ENCODE peak calls at places on chromosomes 4 and X, in five cellular contexts. One of them, this sample, is unnamed.

GRCh38 chr4:57109847-57110634 is at the start of gene IGFBP7:
- DNase-seq in posterior cingulate gyrus: peak
- DNase-seq in smooth muscle cell of the brain vasculature: no peak
- DNase-seq in KG1: peak
- DNase-seq in RPMI8226: peak
- DNase-seq in this sample: no peak

GRCh38 chr4:65668201-65669007 is 1.9 kb downstream of the EPHA5 start:
- DNase-seq in posterior cingulate gyrus: peak
- DNase-seq in smooth muscle cell of the brain vasculature: no peak
- DNase-seq in KG1: no peak
- DNase-seq in RPMI8226: no peak
- DNase-seq in this sample: no peak

GRCh38 chrX:56623316-56623715 is 59.9 kb downstream of the UBQLN2 start:
- DNase-seq in posterior cingulate gyrus: no peak
- DNase-seq in smooth muscle cell of the brain vasculature: no peak
- DNase-seq in KG1: no peak
- DNase-seq in RPMI8226: no peak
- DNase-seq in this sample: no peak

GRCh38 chr4:22515145-22515887 is 550 bp downstream of the ADGRA3 start:
- DNase-seq in posterior cingulate gyrus: peak
- DNase-seq in smooth muscle cell of the brain vasculature: no peak
- DNase-seq in KG1: peak
- DNase-seq in RPMI8226: peak
- DNase-seq in this sample: no peak

GRCh38 chr4:6134612-6135220 is 65.6 kb downstream of the JAKMIP1 start:
- DNase-seq in posterior cingulate gyrus: no peak
- DNase-seq in smooth muscle cell of the brain vasculature: no peak
- DNase-seq in KG1: no peak
- DNase-seq in RPMI8226: peak
- DNase-seq in this sample: peak

GRCh38 chr4:5460106-5460801 is 248.1 kb downstream of the EVC2 start:
- DNase-seq in posterior cingulate gyrus: no peak
- DNase-seq in smooth muscle cell of the brain vasculature: peak
- DNase-seq in KG1: no peak
- DNase-seq in RPMI8226: peak
- DNase-seq in this sample: no peak

GRCh38 chr4:151436093-151436518 is 27.1 kb downstream of the FHIP1A start:
- DNase-seq in posterior cingulate gyrus: no peak
- DNase-seq in smooth muscle cell of the brain vasculature: no peak
- DNase-seq in KG1: no peak
- DNase-seq in RPMI8226: no peak
- DNase-seq in this sample: no peak

GRCh38 chrX:16012250-16012649 is 111.1 kb upstream of the GRPR start:
- DNase-seq in posterior cingulate gyrus: no peak
- DNase-seq in smooth muscle cell of the brain vasculature: no peak
- DNase-seq in KG1: no peak
- DNase-seq in RPMI8226: no peak
- DNase-seq in this sample: no peak

GRCh38 chr4:1974836-1975235 is 33.9 kb downstream of the NELFA start:
- DNase-seq in posterior cingulate gyrus: no peak
- DNase-seq in smooth muscle cell of the brain vasculature: no peak
- DNase-seq in KG1: no peak
- DNase-seq in RPMI8226: no peak
- DNase-seq in this sample: no peak

GRCh38 chr4:183229397-183229796 is 90.7 kb downstream of the CLDN22 start:
- DNase-seq in posterior cingulate gyrus: no peak
- DNase-seq in smooth muscle cell of the brain vasculature: no peak
- DNase-seq in KG1: no peak
- DNase-seq in RPMI8226: no peak
- DNase-seq in this sample: no peak

GRCh38 chr4:146235654-146236570 is 21.6 kb downstream of the REELD1 start:
- DNase-seq in posterior cingulate gyrus: no peak
- DNase-seq in smooth muscle cell of the brain vasculature: no peak
- DNase-seq in KG1: no peak
- DNase-seq in RPMI8226: no peak
- DNase-seq in this sample: no peak

GRCh38 chr4:153987291-153987690 is 198.4 kb upstream of the SFRP2 start:
- DNase-seq in posterior cingulate gyrus: no peak
- DNase-seq in smooth muscle cell of the brain vasculature: no peak
- DNase-seq in KG1: no peak
- DNase-seq in RPMI8226: no peak
- DNase-seq in this sample: no peak

GRCh38 chrX:68420559-68420958 is 12.7 kb downstream of the OPHN1 start:
- DNase-seq in posterior cingulate gyrus: no peak
- DNase-seq in smooth muscle cell of the brain vasculature: no peak
- DNase-seq in KG1: no peak
- DNase-seq in RPMI8226: no peak
- DNase-seq in this sample: no peak

GRCh38 chrX:136616987-136617685 is 30.8 kb upstream of the CD40LG start:
- DNase-seq in posterior cingulate gyrus: no peak
- DNase-seq in smooth muscle cell of the brain vasculature: no peak
- DNase-seq in KG1: no peak
- DNase-seq in RPMI8226: no peak
- DNase-seq in this sample: no peak

GRCh38 chrX:145729635-145730034 is 88.0 kb upstream of the SLITRK2 start:
- DNase-seq in posterior cingulate gyrus: peak
- DNase-seq in smooth muscle cell of the brain vasculature: no peak
- DNase-seq in KG1: no peak
- DNase-seq in RPMI8226: no peak
- DNase-seq in this sample: no peak

GRCh38 chr4:157043131-157043530 is 32.8 kb upstream of the GLRB start:
- DNase-seq in posterior cingulate gyrus: no peak
- DNase-seq in smooth muscle cell of the brain vasculature: no peak
- DNase-seq in KG1: peak
- DNase-seq in RPMI8226: no peak
- DNase-seq in this sample: no peak

GRCh38 chrX:73447311-73447794 is 500 bp downstream of the CDX4 start:
- DNase-seq in posterior cingulate gyrus: peak
- DNase-seq in smooth muscle cell of the brain vasculature: no peak
- DNase-seq in KG1: no peak
- DNase-seq in RPMI8226: no peak
- DNase-seq in this sample: no peak

GRCh38 chr4:25984796-25985195 is 70.8 kb downstream of the SMIM20 start:
- DNase-seq in posterior cingulate gyrus: no peak
- DNase-seq in smooth muscle cell of the brain vasculature: no peak
- DNase-seq in KG1: no peak
- DNase-seq in RPMI8226: no peak
- DNase-seq in this sample: no peak

GRCh38 chr4:20370284-20370683 is 118.6 kb downstream of the SLIT2 start:
- DNase-seq in posterior cingulate gyrus: no peak
- DNase-seq in smooth muscle cell of the brain vasculature: no peak
- DNase-seq in KG1: no peak
- DNase-seq in RPMI8226: no peak
- DNase-seq in this sample: no peak

GRCh38 chr4:15694431-15694830 is 8.4 kb upstream of the BST1 start:
- DNase-seq in posterior cingulate gyrus: no peak
- DNase-seq in smooth muscle cell of the brain vasculature: no peak
- DNase-seq in KG1: no peak
- DNase-seq in RPMI8226: no peak
- DNase-seq in this sample: no peak

GRCh38 chr4:74032064-74032463 is 6.4 kb downstream of the CXCL3 start:
- DNase-seq in posterior cingulate gyrus: no peak
- DNase-seq in smooth muscle cell of the brain vasculature: no peak
- DNase-seq in KG1: no peak
- DNase-seq in RPMI8226: no peak
- DNase-seq in this sample: no peak

GRCh38 chrX:147351644-147352043 is 537.1 kb upstream of the CXorf51A start:
- DNase-seq in posterior cingulate gyrus: no peak
- DNase-seq in smooth muscle cell of the brain vasculature: no peak
- DNase-seq in KG1: no peak
- DNase-seq in RPMI8226: peak
- DNase-seq in this sample: no peak

GRCh38 chrX:112380541-112381278 is 298.1 kb upstream of the TRPC5 start:
- DNase-seq in posterior cingulate gyrus: no peak
- DNase-seq in smooth muscle cell of the brain vasculature: no peak
- DNase-seq in KG1: no peak
- DNase-seq in RPMI8226: no peak
- DNase-seq in this sample: no peak

GRCh38 chr4:164779811-164780216 is 25.9 kb downstream of the SMIM31 start:
- DNase-seq in posterior cingulate gyrus: no peak
- DNase-seq in smooth muscle cell of the brain vasculature: peak
- DNase-seq in KG1: no peak
- DNase-seq in RPMI8226: peak
- DNase-seq in this sample: peak

GRCh38 chrX:20361890-20362262 is 95.2 kb upstream of the RPS6KA3 start:
- DNase-seq in posterior cingulate gyrus: no peak
- DNase-seq in smooth muscle cell of the brain vasculature: no peak
- DNase-seq in KG1: no peak
- DNase-seq in RPMI8226: no peak
- DNase-seq in this sample: no peak

GRCh38 chr4:165443276-165443675 is 64.5 kb downstream of the CPE start:
- DNase-seq in posterior cingulate gyrus: no peak
- DNase-seq in smooth muscle cell of the brain vasculature: no peak
- DNase-seq in KG1: no peak
- DNase-seq in RPMI8226: no peak
- DNase-seq in this sample: no peak

GRCh38 chrX:140508958-140509357 is 4.1 kb upstream of the SOX3 start:
- DNase-seq in posterior cingulate gyrus: no peak
- DNase-seq in smooth muscle cell of the brain vasculature: no peak
- DNase-seq in KG1: no peak
- DNase-seq in RPMI8226: no peak
- DNase-seq in this sample: no peak

GRCh38 chr4:117400039-117400835 is 314.9 kb upstream of the TRAM1L1 start:
- DNase-seq in posterior cingulate gyrus: no peak
- DNase-seq in smooth muscle cell of the brain vasculature: peak
- DNase-seq in KG1: no peak
- DNase-seq in RPMI8226: no peak
- DNase-seq in this sample: no peak

GRCh38 chr4:153748378-153748777 is 11.4 kb downstream of the RNF175 start:
- DNase-seq in posterior cingulate gyrus: peak
- DNase-seq in smooth muscle cell of the brain vasculature: peak
- DNase-seq in KG1: no peak
- DNase-seq in RPMI8226: no peak
- DNase-seq in this sample: no peak

GRCh38 chrX:69077895-69078455 is 87.3 kb downstream of the PJA1 start:
- DNase-seq in posterior cingulate gyrus: no peak
- DNase-seq in smooth muscle cell of the brain vasculature: no peak
- DNase-seq in KG1: no peak
- DNase-seq in RPMI8226: no peak
- DNase-seq in this sample: no peak

GRCh38 chr4:57094482-57095223 is 15.5 kb downstream of the IGFBP7 start:
- DNase-seq in posterior cingulate gyrus: no peak
- DNase-seq in smooth muscle cell of the brain vasculature: no peak
- DNase-seq in KG1: no peak
- DNase-seq in RPMI8226: no peak
- DNase-seq in this sample: no peak

GRCh38 chr4:116073051-116073450 is 959.6 kb upstream of the NDST4 start:
- DNase-seq in posterior cingulate gyrus: no peak
- DNase-seq in smooth muscle cell of the brain vasculature: no peak
- DNase-seq in KG1: no peak
- DNase-seq in RPMI8226: no peak
- DNase-seq in this sample: no peak

GRCh38 chr4:94036964-94037363 is 170.7 kb upstream of the SMARCAD1 start:
- DNase-seq in posterior cingulate gyrus: no peak
- DNase-seq in smooth muscle cell of the brain vasculature: no peak
- DNase-seq in KG1: no peak
- DNase-seq in RPMI8226: no peak
- DNase-seq in this sample: no peak

GRCh38 chr4:1683371-1683902 is 676 bp downstream of the FAM53A start:
- DNase-seq in posterior cingulate gyrus: peak
- DNase-seq in smooth muscle cell of the brain vasculature: peak
- DNase-seq in KG1: no peak
- DNase-seq in RPMI8226: no peak
- DNase-seq in this sample: no peak

GRCh38 chr4:140047017-140047640 is 106.9 kb downstream of the MAML3 start:
- DNase-seq in posterior cingulate gyrus: peak
- DNase-seq in smooth muscle cell of the brain vasculature: no peak
- DNase-seq in KG1: no peak
- DNase-seq in RPMI8226: no peak
- DNase-seq in this sample: no peak

GRCh38 chr4:119209077-119209476 is 3.4 kb upstream of the USP53 start:
- DNase-seq in posterior cingulate gyrus: no peak
- DNase-seq in smooth muscle cell of the brain vasculature: peak
- DNase-seq in KG1: no peak
- DNase-seq in RPMI8226: no peak
- DNase-seq in this sample: no peak

GRCh38 chrX:45385767-45386166 is 185.1 kb upstream of the DIPK2B start:
- DNase-seq in posterior cingulate gyrus: no peak
- DNase-seq in smooth muscle cell of the brain vasculature: no peak
- DNase-seq in KG1: no peak
- DNase-seq in RPMI8226: no peak
- DNase-seq in this sample: no peak

This sample was measured in GM12864.